ENCODE peak calls at places on chromosomes 7 and 10, in four cellular contexts. One of them, this sample, is unnamed.

GRCh38 chr7:155660059-155660757 is 15.7 kb downstream of the RBM33 start:
- DNase-seq in GM12878: peak
- DNase-seq in GM12891: no peak
- DNase-seq in K562: no peak
- DNase-seq in this sample: no peak

GRCh38 chr7:68216046-68216445 is 1219.4 kb downstream of the TYW1 start:
- DNase-seq in GM12878: no peak
- DNase-seq in K562: no peak
- DNase-seq in GM12891: no peak
- DNase-seq in this sample: no peak

GRCh38 chr10:92689663-92690210 is at the start of gene HHEX:
- DNase-seq in K562: peak
- DNase-seq in GM12878: no peak
- DNase-seq in GM12891: peak
- DNase-seq in this sample: peak

GRCh38 chr7:43758029-43758860 is at the start of gene BLVRA:
- DNase-seq in GM12891: peak
- DNase-seq in K562: peak
- DNase-seq in GM12878: no peak
- DNase-seq in this sample: no peak

GRCh38 chr10:124646483-124647352 is 97.5 kb downstream of the FAM53B start:
- DNase-seq in K562: peak
- DNase-seq in GM12891: no peak
- DNase-seq in GM12878: no peak
- DNase-seq in this sample: peak

GRCh38 chr7:103866919-103867318 is 122.5 kb downstream of the RELN start:
- DNase-seq in K562: no peak
- DNase-seq in GM12878: no peak
- DNase-seq in GM12891: no peak
- DNase-seq in this sample: no peak

GRCh38 chr7:55534262-55534915 is 37.9 kb downstream of the VOPP1 start:
- DNase-seq in K562: no peak
- DNase-seq in GM12891: peak
- DNase-seq in GM12878: peak
- DNase-seq in this sample: peak

GRCh38 chr10:52779541-52780390 is 7.2 kb upstream of the MBL2 start:
- DNase-seq in GM12891: peak
- DNase-seq in K562: peak
- DNase-seq in GM12878: no peak
- DNase-seq in this sample: peak

GRCh38 chr7:130996841-130997231 is 262.8 kb upstream of the KLF14 start:
- DNase-seq in GM12878: no peak
- DNase-seq in K562: no peak
- DNase-seq in GM12891: no peak
- DNase-seq in this sample: no peak

GRCh38 chr7:11343818-11344413 is 370.2 kb downstream of the PHF14 start:
- DNase-seq in GM12878: no peak
- DNase-seq in K562: peak
- DNase-seq in GM12891: no peak
- DNase-seq in this sample: peak

GRCh38 chr10:100370561-100370975 is 23.5 kb downstream of the SCD start:
- DNase-seq in GM12878: no peak
- DNase-seq in GM12891: no peak
- DNase-seq in K562: no peak
- DNase-seq in this sample: peak

GRCh38 chr7:105067691-105068090 is 53.7 kb downstream of the KMT2E start:
- DNase-seq in K562: no peak
- DNase-seq in GM12891: no peak
- DNase-seq in GM12878: no peak
- DNase-seq in this sample: no peak

GRCh38 chr7:120819861-120820260 is 38.1 kb downstream of the TSPAN12 start:
- DNase-seq in K562: no peak
- DNase-seq in GM12891: no peak
- DNase-seq in GM12878: no peak
- DNase-seq in this sample: no peak

GRCh38 chr7:51140203-51140938 is 176.2 kb downstream of the COBL start:
- DNase-seq in GM12878: no peak
- DNase-seq in GM12891: no peak
- DNase-seq in K562: no peak
- DNase-seq in this sample: no peak
- TF ChIP-seq SPI1 in GM12878: no peak
- TF ChIP-seq SPI1 in GM12891: no peak
- TF ChIP-seq SPI1 in K562: no peak
- TF ChIP-seq SPI1 in this sample: no peak

GRCh38 chr10:35336921-35337741 is 822 bp downstream of the CCNY start:
- DNase-seq in K562: no peak
- DNase-seq in GM12878: no peak
- DNase-seq in GM12891: no peak
- DNase-seq in this sample: peak
- TF ChIP-seq SPI1 in K562: no peak
- TF ChIP-seq SPI1 in GM12878: no peak
- TF ChIP-seq SPI1 in GM12891: no peak
- TF ChIP-seq SPI1 in this sample: no peak

DNA sequence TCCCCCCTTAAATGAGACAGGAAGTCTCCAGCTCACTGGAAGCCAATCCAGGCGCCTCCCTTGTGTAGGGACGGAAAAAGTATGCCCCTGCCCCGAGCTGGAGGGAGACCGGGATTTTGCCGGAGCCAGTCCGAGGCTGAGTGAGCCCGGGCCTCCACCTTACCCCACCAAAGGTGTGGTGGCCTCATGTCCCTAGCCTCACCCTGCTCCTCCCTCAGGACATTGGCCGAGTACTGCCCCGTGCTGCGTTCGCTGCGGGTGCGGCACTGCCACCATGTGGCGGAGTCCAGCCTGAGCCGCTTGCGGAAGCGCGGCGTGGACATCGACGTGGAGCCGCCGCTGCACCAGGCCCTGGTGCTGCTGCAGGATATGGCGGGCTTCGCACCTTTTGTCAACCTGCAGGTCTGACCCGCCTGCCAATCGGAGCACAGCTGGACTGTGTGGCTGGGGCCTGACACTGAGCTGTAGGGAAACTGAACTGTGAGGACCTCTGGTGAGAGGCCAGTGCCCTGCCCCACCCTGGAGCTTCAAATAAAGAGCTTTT is 2.0 kb downstream of the FBXL15 start:
- DNase-seq in K562: peak
- DNase-seq in GM12891: peak
- DNase-seq in GM12878: no peak
- DNase-seq in this sample: peak
- TF ChIP-seq SPI1 in K562: no peak
- TF ChIP-seq SPI1 in GM12891: no peak
- TF ChIP-seq SPI1 in GM12878: peak
- TF ChIP-seq SPI1 in this sample: no peak

DNA sequence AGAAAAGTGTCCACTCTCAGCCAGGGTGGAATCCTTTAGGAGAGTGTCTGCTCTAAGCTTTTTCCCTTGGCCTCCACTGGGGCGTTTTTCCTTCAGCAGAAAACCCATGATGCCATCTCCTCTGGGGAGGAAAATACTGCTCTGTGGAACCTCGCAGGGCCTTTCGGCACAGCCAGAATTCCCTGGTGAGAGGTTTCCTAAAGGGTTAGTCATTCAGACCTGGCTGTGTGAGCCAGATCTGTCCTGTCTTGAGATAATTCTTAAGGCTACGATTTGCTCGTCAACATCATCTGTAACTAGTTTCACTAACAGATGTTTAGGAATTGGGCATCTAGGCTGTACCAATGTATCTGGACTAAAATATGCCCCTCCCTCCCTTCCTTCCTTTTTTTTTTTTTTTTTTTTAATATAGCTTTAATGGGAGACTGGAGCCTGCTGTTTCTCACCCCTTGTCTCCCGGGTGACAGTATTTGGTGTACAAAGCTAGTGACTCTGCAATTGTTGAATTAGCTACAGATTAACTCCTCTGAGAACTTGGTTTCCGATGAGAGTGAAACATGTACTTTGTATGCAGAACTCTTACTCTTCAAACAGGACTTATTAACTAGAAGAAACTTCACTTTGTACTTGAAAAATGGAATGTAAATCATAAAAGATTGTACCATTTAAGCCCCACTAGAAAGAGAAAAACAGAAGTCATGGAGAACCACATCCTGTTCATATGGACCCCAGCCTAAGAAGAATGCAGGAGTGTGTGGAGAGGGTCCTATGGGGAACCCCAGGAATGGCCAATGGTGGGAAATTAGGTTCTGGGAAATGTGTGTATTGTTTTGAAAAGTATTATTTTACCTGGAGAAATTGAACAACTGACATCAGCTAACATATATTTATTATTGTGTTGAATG is 230.9 kb downstream of the CAMK1D start:
- DNase-seq in K562: no peak
- DNase-seq in GM12878: no peak
- DNase-seq in GM12891: no peak
- DNase-seq in this sample: no peak
- TF ChIP-seq SPI1 in K562: no peak
- TF ChIP-seq SPI1 in GM12878: no peak
- TF ChIP-seq SPI1 in GM12891: no peak
- TF ChIP-seq SPI1 in this sample: no peak

GRCh38 chr7:1550005-1550845 is 5.8 kb downstream of the TMEM184A start:
- DNase-seq in GM12891: no peak
- DNase-seq in GM12878: no peak
- DNase-seq in K562: no peak
- DNase-seq in this sample: no peak

GRCh38 chr7:1548438-1548831 is 7.6 kb downstream of the TMEM184A start:
- DNase-seq in GM12878: no peak
- DNase-seq in GM12891: no peak
- DNase-seq in K562: peak
- DNase-seq in this sample: peak

GRCh38 chr7:1549357-1550004 is 6.5 kb downstream of the TMEM184A start:
- DNase-seq in K562: no peak
- DNase-seq in GM12878: no peak
- DNase-seq in GM12891: no peak
- DNase-seq in this sample: no peak

GRCh38 chr7:1547777-1548437 is 8.1 kb downstream of the TMEM184A start:
- DNase-seq in GM12891: no peak
- DNase-seq in K562: no peak
- DNase-seq in GM12878: no peak
- DNase-seq in this sample: no peak

DNA sequence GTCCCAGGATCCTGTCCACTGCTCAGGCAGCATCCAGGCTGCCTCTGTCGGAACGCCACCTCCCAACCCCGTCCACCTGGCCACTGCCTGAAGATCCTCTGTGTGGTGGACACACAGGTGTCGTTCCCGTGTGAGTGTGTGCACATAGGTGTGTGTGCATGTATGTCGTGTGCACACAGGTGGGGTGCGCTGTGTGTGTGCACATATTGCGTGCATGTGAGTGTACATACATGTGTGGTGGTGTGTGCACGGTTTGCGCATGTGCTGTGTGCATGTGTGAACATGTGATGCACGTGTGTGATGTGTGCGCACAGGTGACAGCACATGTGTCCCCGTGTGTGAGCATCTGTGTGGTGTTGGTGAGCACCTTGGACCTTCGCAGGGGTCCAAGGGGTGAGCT is 7.1 kb downstream of the TMEM184A start:
- DNase-seq in GM12878: no peak
- DNase-seq in K562: no peak
- DNase-seq in GM12891: no peak
- DNase-seq in this sample: no peak
- TF ChIP-seq SPI1 in GM12878: no peak
- TF ChIP-seq SPI1 in K562: no peak
- TF ChIP-seq SPI1 in GM12891: no peak
- TF ChIP-seq SPI1 in this sample: no peak

DNA sequence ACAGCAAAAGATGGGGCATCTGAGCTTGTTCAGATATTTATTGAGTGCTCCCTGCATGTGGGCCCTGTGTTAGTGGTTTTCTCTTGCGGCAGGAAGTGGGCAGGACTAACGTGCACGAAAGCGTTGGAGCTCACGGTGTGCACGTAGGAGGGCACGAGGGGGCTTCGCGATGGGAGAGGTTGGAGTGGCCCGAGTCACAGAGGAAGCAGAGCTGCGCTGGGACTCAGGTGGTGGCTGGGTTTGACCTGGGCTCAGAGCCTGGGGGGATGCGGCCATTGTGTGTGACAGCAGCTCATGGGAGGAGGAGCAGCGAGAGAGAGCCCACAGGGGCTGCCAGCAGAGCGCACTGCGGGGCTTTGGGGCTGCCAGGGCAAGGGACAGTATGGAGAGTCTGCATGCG is 7.7 kb downstream of the ZSCAN25 start:
- DNase-seq in K562: no peak
- DNase-seq in GM12878: no peak
- DNase-seq in GM12891: no peak
- DNase-seq in this sample: peak
- TF ChIP-seq SPI1 in K562: no peak
- TF ChIP-seq SPI1 in GM12878: no peak
- TF ChIP-seq SPI1 in GM12891: no peak
- TF ChIP-seq SPI1 in this sample: peak

DNA sequence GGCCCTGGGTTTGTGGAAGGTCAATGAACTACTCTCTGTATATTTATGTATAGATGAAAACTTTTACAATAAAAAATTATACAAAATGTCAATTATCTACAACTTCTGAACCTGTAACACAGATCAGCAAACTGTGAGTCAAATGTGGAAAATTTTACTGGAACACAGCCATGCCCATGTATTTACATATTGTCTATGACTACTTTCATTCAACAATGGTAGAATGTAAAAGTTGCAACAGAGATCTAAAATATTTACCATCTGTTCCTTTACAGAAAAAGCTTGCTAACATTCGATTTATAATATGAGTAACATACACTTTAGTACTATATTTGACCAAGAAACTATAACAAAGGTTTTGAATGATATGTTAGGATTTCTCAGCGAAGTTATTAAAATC is 481.6 kb downstream of the PARD3 start:
- DNase-seq in GM12891: no peak
- DNase-seq in GM12878: no peak
- DNase-seq in K562: no peak
- DNase-seq in this sample: no peak
- TF ChIP-seq SPI1 in GM12891: no peak
- TF ChIP-seq SPI1 in GM12878: no peak
- TF ChIP-seq SPI1 in K562: no peak
- TF ChIP-seq SPI1 in this sample: no peak

This sample was measured in HL-60.